ENCODE peak calls at places on chromosomes 6 and 20, in nine cellular contexts. One of them, this sample, is unnamed.

GRCh38 chr20:58407201-58407873 is 18.3 kb downstream of the VAPB start:
- DNase-seq in stimulated activated CD4-positive, alpha-beta T cell treated with anti-CD3 and anti-CD28 coated beads, Interleukin-2, amount 100 ng/mL, for 48 hours: no peak
- DNase-seq in amniotic epithelial cell: peak; percentile 53
- DNase-seq in fibroblast of lung: peak; percentile 33
- DNase-seq in SJSA1: no peak
- DNase-seq in left ventricle myocardium superior: no peak
- DNase-seq in NCI-H2081: no peak
- DNase-seq in ELR: peak; percentile 65
- DNase-seq in renal cortical epithelial cell: peak; percentile 29
- DNase-seq in this sample: no peak

GRCh38 chr6:127999032-127999431 is 98.2 kb upstream of the THEMIS start:
- DNase-seq in NCI-H2081: no peak
- DNase-seq in ELR: no peak
- DNase-seq in fibroblast of lung: no peak
- DNase-seq in stimulated activated CD4-positive, alpha-beta T cell treated with anti-CD3 and anti-CD28 coated beads, Interleukin-2, amount 100 ng/mL, for 48 hours: no peak
- DNase-seq in amniotic epithelial cell: no peak
- DNase-seq in SJSA1: no peak
- DNase-seq in renal cortical epithelial cell: no peak
- DNase-seq in left ventricle myocardium superior: no peak
- DNase-seq in this sample: no peak

GRCh38 chr6:3741477-3741871 is 10.0 kb downstream of the PXDC1 start:
- DNase-seq in renal cortical epithelial cell: no peak
- DNase-seq in ELR: no peak
- DNase-seq in NCI-H2081: no peak
- DNase-seq in SJSA1: no peak
- DNase-seq in left ventricle myocardium superior: no peak
- DNase-seq in amniotic epithelial cell: no peak
- DNase-seq in stimulated activated CD4-positive, alpha-beta T cell treated with anti-CD3 and anti-CD28 coated beads, Interleukin-2, amount 100 ng/mL, for 48 hours: no peak
- DNase-seq in fibroblast of lung: no peak
- DNase-seq in this sample: no peak

GRCh38 chr6:45132059-45132458 is 196.1 kb upstream of the RUNX2 start:
- DNase-seq in left ventricle myocardium superior: no peak
- DNase-seq in NCI-H2081: no peak
- DNase-seq in stimulated activated CD4-positive, alpha-beta T cell treated with anti-CD3 and anti-CD28 coated beads, Interleukin-2, amount 100 ng/mL, for 48 hours: no peak
- DNase-seq in ELR: peak; percentile 43
- DNase-seq in amniotic epithelial cell: peak; percentile 61
- DNase-seq in SJSA1: peak; percentile 28
- DNase-seq in fibroblast of lung: peak; percentile 22
- DNase-seq in renal cortical epithelial cell: peak; percentile 19
- DNase-seq in this sample: peak; percentile 35

GRCh38 chr20:47686545-47686944 is 98.7 kb downstream of the SULF2 start:
- DNase-seq in NCI-H2081: no peak
- DNase-seq in stimulated activated CD4-positive, alpha-beta T cell treated with anti-CD3 and anti-CD28 coated beads, Interleukin-2, amount 100 ng/mL, for 48 hours: no peak
- DNase-seq in left ventricle myocardium superior: no peak
- DNase-seq in SJSA1: no peak
- DNase-seq in renal cortical epithelial cell: no peak
- DNase-seq in amniotic epithelial cell: peak; percentile 82
- DNase-seq in fibroblast of lung: peak; percentile 26
- DNase-seq in ELR: peak; percentile 59
- DNase-seq in this sample: peak; percentile 5

GRCh38 chr20:41158082-41158625 is 20.8 kb downstream of the PLCG1 start:
- DNase-seq in NCI-H2081: no peak
- DNase-seq in stimulated activated CD4-positive, alpha-beta T cell treated with anti-CD3 and anti-CD28 coated beads, Interleukin-2, amount 100 ng/mL, for 48 hours: no peak
- DNase-seq in renal cortical epithelial cell: no peak
- DNase-seq in amniotic epithelial cell: no peak
- DNase-seq in ELR: no peak
- DNase-seq in left ventricle myocardium superior: no peak
- DNase-seq in fibroblast of lung: no peak
- DNase-seq in SJSA1: no peak
- DNase-seq in this sample: no peak

GRCh38 chr6:47083586-47084047 is 41.5 kb upstream of the ADGRF1 start:
- DNase-seq in renal cortical epithelial cell: peak; percentile 94
- DNase-seq in NCI-H2081: peak; percentile 92
- DNase-seq in amniotic epithelial cell: peak; percentile 99
- DNase-seq in fibroblast of lung: peak; percentile 97
- DNase-seq in ELR: peak; percentile 33
- DNase-seq in SJSA1: no peak
- DNase-seq in stimulated activated CD4-positive, alpha-beta T cell treated with anti-CD3 and anti-CD28 coated beads, Interleukin-2, amount 100 ng/mL, for 48 hours: no peak
- DNase-seq in left ventricle myocardium superior: peak; percentile 94
- DNase-seq in this sample: peak; percentile 90

GRCh38 chr20:37383229-37383989 is 37.5 kb downstream of the SRC start:
- DNase-seq in NCI-H2081: no peak
- DNase-seq in SJSA1: no peak
- DNase-seq in left ventricle myocardium superior: no peak
- DNase-seq in renal cortical epithelial cell: peak; percentile 58
- DNase-seq in fibroblast of lung: peak; percentile 24
- DNase-seq in ELR: peak; percentile 66
- DNase-seq in stimulated activated CD4-positive, alpha-beta T cell treated with anti-CD3 and anti-CD28 coated beads, Interleukin-2, amount 100 ng/mL, for 48 hours: no peak
- DNase-seq in amniotic epithelial cell: peak; percentile 38
- DNase-seq in this sample: peak; percentile 44

GRCh38 chr6:131063764-131064272 is 773 bp upstream of the EPB41L2 start:
- DNase-seq in left ventricle myocardium superior: no peak
- DNase-seq in ELR: peak; percentile 22
- DNase-seq in NCI-H2081: no peak
- DNase-seq in amniotic epithelial cell: no peak
- DNase-seq in renal cortical epithelial cell: no peak
- DNase-seq in fibroblast of lung: no peak
- DNase-seq in stimulated activated CD4-positive, alpha-beta T cell treated with anti-CD3 and anti-CD28 coated beads, Interleukin-2, amount 100 ng/mL, for 48 hours: no peak
- DNase-seq in SJSA1: no peak
- DNase-seq in this sample: no peak